ENCODE peak calls at places on chromosomes 16 and 17, in five cellular contexts. F is esophagus muscularis mucosa, Q is A549, V is ovary, I is K562. Y is an unnamed sample.

GRCh38 chr16:78407191-78407590 is 307.7 kb downstream of the WWOX start:
- DNase-seq in I (no peak), V (no peak), Q (no peak), F (peak), Y (no peak)

GRCh38 chr16:907819-908218 is 63.0 kb downstream of the LMF1 start:
- DNase-seq in Q (no peak), I (no peak), V (no peak), F (no peak), Y (no peak)

GRCh38 chr17:47955497-47956461 is 1.9 kb downstream of the PRR15L start:
- DNase-seq in Q (no peak), I (no peak), V (no peak), F (no peak), Y (no peak)

GRCh38 chr16:66382171-66382965 is 15.9 kb downstream of the CDH5 start:
- DNase-seq in Q (peak), V (no peak), F (no peak), I (no peak), Y (no peak)

GRCh38 chr17:69733171-69734014 is 318.9 kb downstream of the MAP2K6 start:
- DNase-seq in V (no peak), F (no peak), I (no peak), Q (peak), Y (no peak)

GRCh38 chr17:2547176-2547575 is 35.5 kb upstream of the METTL16 start:
- DNase-seq in F (no peak), Q (peak), I (no peak), V (no peak), Y (no peak)

GRCh38 chr17:62678214-62678919 is 50.9 kb downstream of the MRC2 start:
- DNase-seq in Q (no peak), V (no peak), I (no peak), F (no peak), Y (no peak)

GRCh38 chr16:49280861-49281331 is 742 bp downstream of the CBLN1 start:
- DNase-seq in Q (no peak), I (no peak), V (no peak), F (peak), Y (no peak)

GRCh38 chr17:9205520-9206159 is 184.3 kb downstream of the NTN1 start:
- DNase-seq in Q (no peak), F (no peak), I (no peak), V (no peak), Y (no peak)

GRCh38 chr16:89422905-89423630 is 67.3 kb downstream of the ANKRD11 start:
- DNase-seq in I (no peak), F (no peak), Q (no peak), V (no peak), Y (no peak)

GRCh38 chr16:89815639-89816348 is 653 bp downstream of the FANCA start:
- DNase-seq in V (no peak), I (no peak), Q (peak), F (no peak), Y (no peak)

GRCh38 chr16:29745126-29745852 is 501 bp downstream of the C16orf54 start:
- DNase-seq in Q (no peak), I (no peak), V (no peak), F (no peak), Y (no peak)

GRCh38 chr17:66855204-66855603 is 20.3 kb downstream of the CACNG5 start:
- DNase-seq in F (no peak), V (no peak), Q (no peak), I (peak), Y (no peak)

DNA sequence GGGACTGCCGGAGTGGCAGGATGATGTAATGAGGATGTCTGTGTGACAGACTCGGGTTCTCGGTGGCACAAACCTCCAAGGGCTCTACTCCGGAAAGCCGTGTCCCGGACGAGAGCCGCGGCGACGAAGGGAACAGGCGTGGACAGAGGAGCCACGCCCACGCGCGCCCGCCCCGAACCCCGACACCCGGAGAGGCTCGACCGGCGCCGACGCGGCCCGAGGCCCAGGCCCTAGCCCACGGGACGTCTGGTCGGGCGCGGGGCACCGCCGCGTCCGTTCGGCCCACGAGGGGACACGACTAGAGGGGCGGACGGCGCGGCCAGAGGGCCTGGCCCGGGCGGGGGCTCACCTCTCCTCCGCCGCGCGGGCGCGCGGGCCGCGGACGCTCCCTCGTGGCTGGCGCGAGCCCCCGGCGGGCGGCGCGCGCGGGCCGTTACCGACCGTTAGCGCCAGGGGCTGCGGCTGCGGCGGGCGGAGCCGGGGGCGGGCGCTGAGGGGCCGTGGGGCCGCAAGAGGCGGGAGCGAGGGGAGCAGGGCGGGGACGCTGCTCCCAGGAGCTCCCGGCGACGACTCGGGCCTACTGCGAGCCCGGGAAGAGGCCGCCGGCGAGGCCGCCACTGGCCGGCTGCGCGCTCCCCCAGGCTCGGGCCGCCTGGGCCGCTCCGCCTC is 2.1 kb upstream of the IRX5 start:
- DNase-seq in V (peak), Q (peak), I (peak), F (peak), Y (no peak)
- TF ChIP-seq EP300 in V (no peak), Q (no peak), I (peak), F (no peak), Y (no peak)

GRCh38 chr16:87924937-87925670 is 11.2 kb downstream of the CA5A start:
- DNase-seq in F (no peak), I (no peak), Q (no peak), V (no peak), Y (no peak)
- TF ChIP-seq EP300 in F (no peak), I (no peak), Q (no peak), V (no peak), Y (no peak)

GRCh38 chr16:50964491-50964890 is 186.6 kb downstream of the SALL1 start:
- DNase-seq in F (no peak), Q (no peak), V (no peak), I (no peak), Y (no peak)
- TF ChIP-seq EP300 in F (no peak), Q (no peak), V (no peak), I (no peak), Y (no peak)

GRCh38 chr17:29048440-29049360 is 5.8 kb downstream of the PIPOX start:
- DNase-seq in Q (no peak), V (no peak), I (no peak), F (no peak), Y (no peak)
- TF ChIP-seq EP300 in Q (no peak), V (no peak), I (no peak), F (no peak), Y (no peak)

DNA sequence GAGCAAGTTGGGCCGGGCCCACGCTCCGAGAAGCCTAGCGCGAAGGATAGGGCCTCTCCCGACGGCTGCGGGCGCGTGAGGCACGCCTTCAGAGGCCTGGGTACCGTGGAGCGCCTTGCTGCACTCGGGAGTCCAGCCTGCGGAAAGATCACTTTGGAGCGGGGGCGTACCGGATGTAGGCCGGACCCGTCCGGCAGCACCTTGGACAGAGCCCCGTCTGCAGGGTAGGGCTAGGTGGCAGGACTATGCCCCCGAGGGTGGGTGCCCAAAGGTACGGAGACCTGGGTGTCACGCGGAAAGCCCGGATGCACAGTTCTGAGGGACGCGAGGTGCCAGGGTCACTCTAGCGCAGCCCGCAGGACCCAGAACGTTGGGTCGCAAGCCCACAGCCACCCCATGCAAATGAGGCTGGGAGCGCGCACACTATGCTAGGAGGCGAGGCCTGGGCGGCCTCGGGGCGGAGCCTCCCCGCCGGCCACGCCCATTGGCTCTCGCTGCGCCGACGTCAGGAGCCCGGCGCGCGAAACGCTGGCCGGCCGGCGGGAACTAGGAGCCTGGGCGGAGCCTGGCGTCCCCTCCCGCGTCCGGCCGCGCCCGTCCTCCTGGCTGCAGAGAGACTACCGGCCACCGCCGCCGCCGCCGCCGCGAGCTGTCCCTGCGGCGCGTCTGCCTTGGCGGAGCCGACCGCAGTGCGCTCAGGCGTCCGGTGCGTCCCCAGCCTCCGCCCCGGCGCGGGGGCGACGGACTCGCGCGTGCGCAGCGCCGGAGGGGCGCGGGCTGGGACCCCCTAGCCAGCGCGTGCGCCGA is at the start of gene PAQR4:
- DNase-seq in I (peak), F (peak), Q (peak), V (peak), Y (peak)
- TF ChIP-seq EP300 in I (peak), F (no peak), Q (no peak), V (no peak), Y (no peak)

GRCh38 chr17:7841622-7842379 is 7.8 kb downstream of the KDM6B start:
- DNase-seq in I (peak), Q (peak), F (peak), V (peak), Y (peak)

GRCh38 chr17:7842380-7842949 is 8.4 kb downstream of the KDM6B start:
- DNase-seq in V (peak), Q (peak), F (peak), I (peak), Y (no peak)

GRCh38 chr17:7843536-7844291 is 9.7 kb downstream of the KDM6B start:
- DNase-seq in V (peak), I (peak), F (peak), Q (peak), Y (peak)

GRCh38 chr17:7844292-7845154 is 10.3 kb upstream of the TMEM88 start:
- DNase-seq in V (peak), Q (peak), I (peak), F (peak), Y (peak)

DNA sequence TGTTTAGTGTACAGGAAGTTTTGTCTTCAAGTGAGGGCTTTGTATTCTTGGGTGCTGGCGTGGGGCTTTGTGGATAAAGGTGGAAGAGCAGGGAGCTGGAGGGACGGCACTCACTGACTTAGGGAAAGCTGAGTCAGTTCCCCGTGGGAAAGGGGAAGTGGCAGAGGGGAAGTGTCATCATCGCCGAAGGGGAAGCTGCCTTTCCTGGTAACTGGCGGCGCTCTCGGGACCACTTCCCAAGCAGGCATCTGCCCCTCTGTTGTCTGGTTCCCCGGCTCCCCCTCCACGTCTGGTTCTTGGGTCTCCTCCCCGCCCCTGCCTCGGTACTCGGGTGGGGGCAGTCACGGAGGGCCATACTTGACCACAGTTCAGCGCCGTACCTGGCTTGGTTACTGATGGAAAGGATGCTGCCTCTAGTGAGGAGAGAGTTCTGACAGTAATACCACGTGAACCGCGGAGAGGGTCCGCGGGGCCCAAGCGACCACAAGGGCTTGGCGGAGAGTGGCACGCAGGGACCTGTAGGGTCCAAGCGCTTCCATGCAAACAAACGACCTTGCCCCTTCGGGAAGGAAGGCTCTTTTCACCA is 9.0 kb downstream of the KDM6B start:
- DNase-seq in I (no peak), F (peak), Q (peak), V (no peak), Y (peak)
- TF ChIP-seq EP300 in I (peak), F (peak), Q (no peak), V (peak), Y (no peak)

GRCh38 chr17:28816540-28816939 is 26.1 kb downstream of the FAM222B start:
- DNase-seq in I (no peak), V (no peak), Q (no peak), F (no peak), Y (no peak)
- TF ChIP-seq EP300 in I (no peak), V (no peak), Q (no peak), F (no peak), Y (no peak)

GRCh38 chr16:87369117-87369775 is 14.3 kb downstream of the FBXO31 start:
- DNase-seq in F (no peak), V (no peak), Q (no peak), I (no peak), Y (no peak)

GRCh38 chr16:87371261-87371866 is 12.2 kb downstream of the FBXO31 start:
- DNase-seq in Q (no peak), V (no peak), I (no peak), F (no peak), Y (no peak)

GRCh38 chr16:87372305-87372704 is 11.3 kb downstream of the FBXO31 start:
- DNase-seq in V (no peak), Q (no peak), I (no peak), F (no peak), Y (no peak)

GRCh38 chr16:87368029-87368765 is 15.4 kb downstream of the FBXO31 start:
- DNase-seq in Q (no peak), I (no peak), F (no peak), V (no peak), Y (no peak)

DNA sequence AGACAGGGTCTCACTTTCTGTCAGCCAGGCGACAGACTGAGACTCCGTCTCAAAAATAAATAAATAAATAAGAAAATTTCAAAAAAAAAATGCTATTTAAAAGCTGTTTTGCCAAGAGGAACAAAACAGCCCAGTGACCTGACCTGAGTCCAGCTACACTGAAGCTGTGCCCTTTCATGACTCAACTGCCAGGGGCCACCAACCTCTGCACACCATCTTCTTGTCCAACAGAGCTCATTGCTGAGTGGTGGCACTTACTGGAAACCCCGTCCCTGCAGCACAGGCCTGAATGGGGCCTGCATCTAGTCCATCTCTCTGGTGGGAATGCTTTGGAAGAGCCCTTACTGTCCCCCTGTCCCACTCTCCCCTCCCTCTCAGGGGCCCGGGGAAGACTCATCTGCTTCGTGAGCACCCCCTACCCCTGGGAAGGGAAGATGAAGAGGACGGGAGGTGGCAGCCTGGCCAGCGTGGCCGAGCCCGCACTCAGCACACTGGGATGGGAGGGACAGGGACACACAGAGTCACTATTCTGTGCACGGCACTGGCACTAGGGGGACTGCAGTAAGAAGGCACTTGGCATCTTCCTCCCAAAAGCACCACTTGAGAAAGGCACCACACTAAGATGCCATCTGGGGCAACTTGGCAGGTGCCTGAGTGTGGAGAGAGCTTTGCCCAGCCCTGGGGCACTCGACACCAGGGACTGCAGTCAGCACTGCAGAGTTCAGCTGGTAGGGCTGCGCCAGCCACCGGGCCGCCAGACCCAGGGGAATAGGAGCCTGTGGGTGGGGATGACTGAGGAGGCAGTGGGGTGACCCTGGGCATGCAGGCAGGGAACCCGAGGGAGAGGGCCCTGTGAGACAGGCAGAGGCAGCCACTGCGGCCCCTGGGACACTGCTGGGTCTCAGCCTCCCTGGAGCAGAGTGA is 13.5 kb downstream of the FBXO31 start:
- DNase-seq in I (no peak), Q (no peak), V (no peak), F (no peak), Y (no peak)
- TF ChIP-seq EP300 in I (no peak), Q (no peak), V (no peak), F (no peak), Y (no peak)

DNA sequence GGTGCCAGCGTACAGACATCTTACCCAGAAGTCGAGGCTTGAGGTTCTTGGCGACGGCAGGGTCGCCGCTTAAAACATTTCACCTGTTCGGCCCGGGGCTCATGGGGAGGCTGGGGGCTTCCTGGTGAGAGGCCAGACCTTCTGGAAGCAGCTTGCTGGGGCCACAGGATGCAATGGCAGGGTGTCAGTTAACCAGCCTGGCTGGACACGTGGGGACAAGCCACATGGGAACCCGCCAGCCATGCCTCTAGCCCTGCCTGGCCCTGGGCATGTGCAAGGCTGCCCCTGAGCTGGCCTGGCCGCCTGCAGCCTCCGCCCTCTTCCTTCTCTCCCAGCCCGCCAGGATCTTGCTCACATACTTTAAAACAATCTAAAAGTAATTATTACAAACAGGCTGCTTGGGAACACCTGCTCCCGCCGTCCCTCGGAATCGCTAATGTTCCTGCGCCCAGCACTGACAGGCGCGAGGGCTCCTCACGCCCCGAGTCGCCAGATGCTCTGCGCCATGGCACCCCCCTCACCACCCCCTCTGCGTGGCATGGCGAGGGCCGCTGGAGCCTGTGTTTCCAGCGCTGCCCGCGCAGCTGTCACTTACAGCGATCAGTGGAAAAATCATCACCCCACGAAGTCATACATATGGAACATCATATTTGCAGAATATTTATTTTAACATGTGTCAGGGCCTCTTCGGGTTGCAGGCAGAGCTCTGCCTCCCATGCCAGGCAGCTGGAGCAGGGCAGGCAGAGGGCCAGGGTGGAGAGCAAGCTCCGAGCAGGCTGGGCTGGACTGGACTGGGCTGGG is 188.7 kb upstream of the GSE1 start:
- DNase-seq in Q (no peak), F (no peak), V (peak), I (no peak), Y (no peak)
- TF ChIP-seq EP300 in Q (no peak), F (no peak), V (no peak), I (no peak), Y (no peak)